ENCODE peak calls at places on chromosomes 12 and 14, in ten cellular contexts. C is neural progenitor cell; A is cardiac fibroblast; P is HCT116; U is stimulated activated CD4-positive, alpha-beta T cell treated with anti-CD3 and anti-CD28 coated beads, Interleukin-15, amount 100 ng/mL, for 24 hours; V is activated T-helper 9 cell treated with anti-CD3 and anti-CD28 coated beads, Interleukin-2, amount 50 U/mL, for 16 hours; S is pulmonary artery endothelial cell; M is germinal center; I is Caki2; D is hippocampal formation. Q is an unnamed sample.
A peak's percentile ranks its signal among the peaks of the same experiment; 100 is the strongest.

GRCh38 chr12:43858096-43858495 is 22.2 kb downstream of the TMEM117 start:
- DNase-seq in C (no peak), A (no peak), P (no peak), U (no peak), V (no peak), S (no peak), M (no peak), I (no peak), D (no peak), Q (no peak)

GRCh38 chr12:14275111-14275510 is 90.4 kb upstream of the ATF7IP start:
- DNase-seq in C (no peak), A (no peak), P (no peak), U (no peak), V (no peak), S (no peak), M (no peak), I (no peak), D (no peak), Q (no peak)

GRCh38 chr12:127245437-127245836 is 1021.5 kb upstream of the TMEM132C start:
- DNase-seq in C (no peak), A (peak; percentile 20), P (no peak), U (no peak), V (no peak), S (no peak), M (no peak), I (peak; percentile 27), D (no peak), Q (no peak)

GRCh38 chr14:101199028-101199770 is 295.7 kb upstream of the RTL1 start:
- DNase-seq in C (no peak), A (no peak), P (no peak), U (no peak), V (no peak), S (no peak), M (no peak), I (no peak), D (no peak), Q (no peak)

GRCh38 chr12:61915420-61915819 is 344.8 kb upstream of the USP15 start:
- DNase-seq in C (no peak), A (no peak), P (no peak), U (no peak), V (no peak), S (no peak), M (no peak), I (no peak), D (no peak), Q (no peak)

GRCh38 chr12:26704684-26705475 is 128.1 kb downstream of the ITPR2 start:
- DNase-seq in C (no peak), A (peak; percentile 48), P (no peak), U (no peak), V (no peak), S (no peak), M (no peak), I (no peak), D (no peak), Q (no peak)

GRCh38 chr12:117280019-117280680 is 81.3 kb downstream of the NOS1 start:
- DNase-seq in C (no peak), A (no peak), P (no peak), U (no peak), V (no peak), S (no peak), M (no peak), I (no peak), D (no peak), Q (no peak)

GRCh38 chr12:27542628-27543027 is 18.6 kb downstream of the PPFIBP1 start:
- DNase-seq in C (no peak), A (peak; percentile 94), P (no peak), U (no peak), V (no peak), S (no peak), M (no peak), I (no peak), D (no peak), Q (no peak)

GRCh38 chr14:62031504-62031903 is 269.3 kb downstream of the SNAPC1 start:
- DNase-seq in C (no peak), A (no peak), P (no peak), U (no peak), V (no peak), S (no peak), M (no peak), I (no peak), D (no peak), Q (no peak)

GRCh38 chr14:63045234-63045611 is at the start of gene KCNH5:
- DNase-seq in C (peak; percentile 96), A (peak; percentile 39), P (no peak), U (peak; percentile 42), V (no peak), S (no peak), M (peak; percentile 32), I (peak; percentile 5), D (no peak), Q (peak; percentile 37)

GRCh38 chr14:103169954-103170353 is 46.7 kb downstream of the TNFAIP2 start:
- DNase-seq in C (no peak), A (no peak), P (no peak), U (no peak), V (no peak), S (no peak), M (no peak), I (no peak), D (no peak), Q (no peak)

GRCh38 chr14:77026166-77026929 is 2.2 kb downstream of the IRF2BPL start:
- DNase-seq in C (peak; percentile 52), A (peak; percentile 62), P (no peak), U (peak; percentile 44), V (no peak), S (no peak), M (no peak), I (peak; percentile 63), D (no peak), Q (no peak)

Q was measured in amygdala.